ENCODE peak calls at places on chromosomes 7 and 10, in eight cellular contexts. O is RWPE1; U is activated CD4-positive, alpha-beta T cell treated with anti-CD3 and anti-CD28 coated beads for 1 hour; B is WTC11; M is HT-29; L is HL-60; F is mucosa of gallbladder; P is RPMI8226. X is an unnamed sample.

GRCh38 chr10:62761115-62761514 is 43.4 kb upstream of the ADO start:
- DNase-seq in O (no peak), U (no peak), B (no peak), M (no peak), L (no peak), F (no peak), P (no peak), X (no peak)

GRCh38 chr7:150751702-150752101 is 14.5 kb downstream of the GIMAP5 start:
- DNase-seq in O (no peak), U (no peak), B (no peak), M (no peak), L (no peak), F (no peak), P (no peak), X (no peak)

GRCh38 chr10:93718937-93719725 is 16.7 kb upstream of the FRA10AC1 start:
- DNase-seq in O (no peak), U (no peak), B (no peak), M (no peak), L (peak), F (no peak), P (peak), X (no peak)

GRCh38 chr10:88651131-88651541 is 13.1 kb upstream of the LIPF start:
- DNase-seq in O (peak), U (no peak), B (no peak), M (no peak), L (no peak), F (no peak), P (no peak), X (no peak)

GRCh38 chr7:116363637-116364432 is 135.7 kb upstream of the CAV2 start:
- DNase-seq in O (peak), U (no peak), B (no peak), M (no peak), L (no peak), F (no peak), P (no peak), X (no peak)

GRCh38 chr10:86139066-86139657 is 227.4 kb downstream of the GRID1 start:
- DNase-seq in O (peak), U (no peak), B (peak), M (peak), L (peak), F (no peak), P (peak), X (peak)

GRCh38 chr7:92751902-92752901 is 84.2 kb downstream of the CDK6 start:
- DNase-seq in O (peak), U (no peak), B (no peak), M (peak), L (no peak), F (no peak), P (no peak), X (no peak)

GRCh38 chr7:18638594-18639452 is 143.3 kb downstream of the HDAC9 start:
- DNase-seq in O (no peak), U (no peak), B (no peak), M (no peak), L (peak), F (no peak), P (no peak), X (no peak)

GRCh38 chr7:55173671-55174070 is 154.9 kb downstream of the EGFR start:
- DNase-seq in O (no peak), U (no peak), B (no peak), M (peak), L (no peak), F (no peak), P (no peak), X (no peak)

GRCh38 chr10:79981673-79982485 is 33.0 kb upstream of the SFTPD start:
- DNase-seq in O (peak), U (no peak), B (peak), M (peak), L (peak), F (peak), P (peak), X (peak)

GRCh38 chr10:28947209-28947608 is 269.9 kb downstream of the BAMBI start:
- DNase-seq in O (no peak), U (no peak), B (no peak), M (no peak), L (no peak), F (no peak), P (no peak), X (no peak)

GRCh38 chr10:32795598-32796183 is 162.3 kb downstream of the ITGB1 start:
- DNase-seq in O (peak), U (no peak), B (no peak), M (peak), L (peak), F (no peak), P (no peak), X (no peak)

GRCh38 chr7:17774701-17775288 is 165.5 kb downstream of the SNX13 start:
- DNase-seq in O (no peak), U (no peak), B (no peak), M (no peak), L (no peak), F (no peak), P (no peak), X (no peak)

GRCh38 chr7:152076324-152076821 is 50.9 kb downstream of the GALNT11 start:
- DNase-seq in O (peak), U (no peak), B (peak), M (peak), L (peak), F (no peak), P (peak), X (peak)

GRCh38 chr10:84938117-84938905 is 609.9 kb downstream of the CCSER2 start:
- DNase-seq in O (no peak), U (no peak), B (no peak), M (no peak), L (no peak), F (no peak), P (no peak), X (no peak)

GRCh38 chr10:84818956-84819355 is 490.6 kb downstream of the CCSER2 start:
- DNase-seq in O (no peak), U (no peak), B (no peak), M (no peak), L (no peak), F (no peak), P (no peak), X (no peak)

GRCh38 chr10:109664554-109664953 is 258.8 kb downstream of the XPNPEP1 start:
- DNase-seq in O (no peak), U (no peak), B (no peak), M (no peak), L (no peak), F (no peak), P (no peak), X (no peak)

GRCh38 chr10:36534471-36535002 is 590.9 kb upstream of the ANKRD30A start:
- DNase-seq in O (peak), U (no peak), B (no peak), M (no peak), L (peak), F (no peak), P (no peak), X (no peak)

GRCh38 chr10:33236916-33237315 is 97.6 kb downstream of the NRP1 start:
- DNase-seq in O (no peak), U (no peak), B (no peak), M (no peak), L (no peak), F (no peak), P (no peak), X (no peak)

GRCh38 chr7:137135654-137136350 is 207.7 kb downstream of the PTN start:
- DNase-seq in O (no peak), U (no peak), B (no peak), M (no peak), L (no peak), F (no peak), P (no peak), X (no peak)

GRCh38 chr10:86423739-86424138 is 57.1 kb upstream of the GRID1 start:
- DNase-seq in O (no peak), U (no peak), B (no peak), M (no peak), L (no peak), F (no peak), P (no peak), X (no peak)

GRCh38 chr10:12728569-12728968 is 272.9 kb downstream of the CCDC3 start:
- DNase-seq in O (no peak), U (no peak), B (no peak), M (no peak), L (no peak), F (peak), P (no peak), X (no peak)

GRCh38 chr10:60235001-60235400 is 154.7 kb downstream of the ANK3 start:
- DNase-seq in O (peak), U (no peak), B (no peak), M (no peak), L (no peak), F (no peak), P (no peak), X (no peak)

GRCh38 chr7:155405399-155406318 is 52.3 kb upstream of the EN2 start:
- DNase-seq in O (no peak), U (no peak), B (peak), M (no peak), L (no peak), F (no peak), P (peak), X (no peak)

GRCh38 chr7:121395494-121395960 is 581 bp downstream of the FAM3C start:
- DNase-seq in O (peak), U (peak), B (peak), M (peak), L (peak), F (no peak), P (peak), X (no peak)

GRCh38 chr10:113753020-113753692 is 1.7 kb downstream of the PLEKHS1 start:
- DNase-seq in O (no peak), U (no peak), B (no peak), M (peak), L (no peak), F (peak), P (no peak), X (peak)

GRCh38 chr7:96707901-96708774 is 1.5 kb downstream of the SEM1 start:
- DNase-seq in O (no peak), U (no peak), B (no peak), M (no peak), L (no peak), F (no peak), P (no peak), X (no peak)

GRCh38 chr7:29623976-29624375 is 60.3 kb downstream of the PRR15 start:
- DNase-seq in O (peak), U (no peak), B (no peak), M (no peak), L (no peak), F (no peak), P (no peak), X (no peak)

GRCh38 chr10:131824371-131825149 is 76.2 kb upstream of the PPP2R2D start:
- DNase-seq in O (no peak), U (no peak), B (peak), M (no peak), L (no peak), F (no peak), P (no peak), X (no peak)

GRCh38 chr10:102815790-102816549 is 21.2 kb downstream of the CYP17A1 start:
- DNase-seq in O (no peak), U (no peak), B (no peak), M (no peak), L (peak), F (peak), P (no peak), X (no peak)